ENCODE peak calls at places on chromosomes 7 and 10, in seven cellular contexts. U is SK-N-SH, L is K562, F is HCT116, A is HepG2, V is H1, Z is GM12878. E is an unnamed sample.

GRCh38 chr7:14717169-14717568 is 185.4 kb downstream of the DGKB start:
- DNase-seq in V (no peak), U (no peak), A (no peak), F (no peak), L (no peak), Z (no peak), E (no peak)

GRCh38 chr10:91034042-91034441 is 113.2 kb upstream of the ANKRD1 start:
- DNase-seq in U (peak), A (no peak), V (no peak), Z (no peak), F (no peak), L (no peak), E (no peak)

GRCh38 chr10:77304192-77304591 is 333.4 kb downstream of the KCNMA1 start:
- DNase-seq in L (no peak), V (no peak), U (no peak), Z (no peak), F (no peak), A (no peak), E (no peak)

GRCh38 chr7:151233111-151233701 is 923 bp downstream of the CHPF2 start:
- DNase-seq in U (peak), A (peak), F (no peak), Z (no peak), V (no peak), L (peak), E (no peak)

GRCh38 chr10:53619678-53620077 is 847.1 kb upstream of the MBL2 start:
- DNase-seq in V (no peak), L (no peak), Z (no peak), A (peak), F (no peak), U (no peak), E (no peak)

GRCh38 chr10:129970404-129971364 is 6.6 kb upstream of the EBF3 start:
- DNase-seq in L (no peak), A (no peak), V (no peak), Z (no peak), F (no peak), U (peak), E (no peak)

GRCh38 chr10:51523440-51523839 is 176.0 kb downstream of the CSTF2T start:
- DNase-seq in F (no peak), U (no peak), A (no peak), V (no peak), Z (no peak), L (no peak), E (no peak)

GRCh38 chr7:36781011-36781738 is 56.9 kb upstream of the AOAH start:
- DNase-seq in V (no peak), U (no peak), F (no peak), A (peak), L (no peak), Z (no peak), E (no peak)

GRCh38 chr7:144738708-144739314 is 97.0 kb downstream of the TPK1 start:
- DNase-seq in A (peak), Z (no peak), F (peak), L (peak), V (no peak), U (peak), E (peak)

GRCh38 chr10:76631054-76631453 is 1006.6 kb downstream of the KCNMA1 start:
- DNase-seq in L (no peak), U (no peak), F (no peak), Z (no peak), A (no peak), V (no peak), E (no peak)

GRCh38 chr10:44395902-44396670 is 11.2 kb upstream of the CXCL12 start:
- DNase-seq in L (no peak), V (no peak), Z (no peak), F (no peak), A (no peak), U (no peak), E (no peak)

GRCh38 chr7:134890246-134891240 is 95.8 kb upstream of the AGBL3 start:
- DNase-seq in U (peak), V (no peak), Z (no peak), L (no peak), A (peak), F (no peak), E (no peak)

GRCh38 chr7:110010379-110010778 is 1080.5 kb upstream of the LRRN3 start:
- DNase-seq in F (no peak), L (no peak), Z (no peak), V (no peak), A (peak), U (no peak), E (no peak)

GRCh38 chr10:56551037-56551436 is 190.0 kb upstream of the ZWINT start:
- DNase-seq in Z (no peak), F (no peak), L (no peak), U (no peak), V (no peak), A (peak), E (no peak)

GRCh38 chr7:72161534-72161933 is 250.6 kb downstream of the CALN1 start:
- DNase-seq in F (no peak), L (no peak), A (no peak), Z (no peak), V (peak), U (no peak), E (no peak)

GRCh38 chr10:128534686-128535085 is 408.5 kb upstream of the MKI67 start:
- DNase-seq in F (no peak), U (no peak), L (no peak), Z (no peak), A (no peak), V (no peak), E (no peak)

GRCh38 chr7:36303202-36304098 is 86.2 kb upstream of the ANLN start:
- DNase-seq in L (no peak), F (peak), A (peak), U (peak), Z (no peak), V (no peak), E (no peak)

GRCh38 chr10:69348824-69349541 is 67.7 kb downstream of the TACR2 start:
- DNase-seq in V (no peak), Z (no peak), L (no peak), U (peak), F (no peak), A (no peak), E (no peak)

GRCh38 chr7:42843209-42843800 is 68.6 kb downstream of the C7orf25 start:
- DNase-seq in A (peak), V (no peak), F (peak), U (peak), L (peak), Z (no peak), E (peak)

GRCh38 chr10:44958196-44958896 is 1.3 kb upstream of the RASSF4 start:
- DNase-seq in A (no peak), Z (no peak), F (no peak), U (no peak), L (no peak), V (peak), E (no peak)

GRCh38 chr7:14902589-14902963 is at the start of gene DGKB:
- DNase-seq in A (no peak), V (peak), F (no peak), L (no peak), Z (no peak), U (peak), E (no peak)

GRCh38 chr10:104350146-104350635 is 3.4 kb upstream of the CFAP58 start:
- DNase-seq in A (peak), L (no peak), V (no peak), U (peak), F (peak), Z (peak), E (no peak)

GRCh38 chr10:132062181-132062515 is 3.6 kb upstream of the JAKMIP3 start:
- DNase-seq in F (no peak), A (no peak), V (no peak), U (no peak), Z (no peak), L (no peak), E (no peak)

GRCh38 chr7:27175005-27175625 is 995 bp upstream of the HOXA10 start:
- DNase-seq in Z (no peak), F (no peak), V (peak), L (no peak), A (no peak), U (no peak), E (peak)

GRCh38 chr7:137987968-137988367 is 13.9 kb downstream of the CREB3L2 start:
- DNase-seq in V (no peak), F (no peak), L (no peak), U (no peak), A (no peak), Z (peak), E (no peak)

GRCh38 chr7:100585511-100586265 is at the start of gene LRCH4:
- DNase-seq in F (no peak), L (peak), V (peak), U (peak), Z (no peak), A (no peak), E (peak)

DNA sequence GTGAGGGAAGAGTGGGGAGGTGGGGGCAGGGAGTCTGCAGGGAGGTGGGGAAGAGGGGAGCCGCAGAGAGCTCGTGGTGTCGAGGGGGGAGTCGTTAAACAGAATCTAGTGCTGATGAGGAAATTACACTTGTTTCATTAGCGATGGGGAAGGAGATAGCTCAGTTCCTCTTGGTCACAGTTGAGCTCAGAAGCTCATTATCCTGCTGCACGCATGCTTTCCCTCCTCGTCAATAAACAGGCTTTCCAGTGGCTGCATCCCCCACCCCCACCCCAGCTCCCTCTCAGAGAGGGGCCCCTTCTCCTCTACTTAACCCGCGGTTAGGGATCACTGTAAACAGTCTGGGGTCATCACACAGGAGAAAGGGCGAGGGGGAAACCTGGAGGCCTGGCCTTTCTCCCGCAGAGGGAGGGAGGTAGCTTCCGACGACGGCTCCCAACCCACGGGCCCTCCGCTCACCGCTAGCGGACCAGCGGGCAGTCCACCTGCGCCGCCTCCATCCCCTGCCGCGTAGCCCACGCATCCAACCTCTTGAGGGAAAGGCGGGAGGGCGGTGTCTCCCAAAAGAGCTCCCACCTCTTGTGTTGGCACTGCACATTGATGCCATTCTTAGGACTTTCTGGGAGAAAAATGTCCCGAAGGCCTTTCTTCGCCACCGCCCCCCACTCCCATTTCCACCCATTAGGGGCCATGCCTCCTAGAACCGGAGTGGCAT is 80.7 kb downstream of the PAX2 start:
- DNase-seq in Z (no peak), U (no peak), F (no peak), A (no peak), V (no peak), L (no peak), E (no peak)
- TF ChIP-seq JUND in Z (no peak), U (no peak), F (no peak), A (no peak), V (no peak), L (no peak), E (no peak)

DNA sequence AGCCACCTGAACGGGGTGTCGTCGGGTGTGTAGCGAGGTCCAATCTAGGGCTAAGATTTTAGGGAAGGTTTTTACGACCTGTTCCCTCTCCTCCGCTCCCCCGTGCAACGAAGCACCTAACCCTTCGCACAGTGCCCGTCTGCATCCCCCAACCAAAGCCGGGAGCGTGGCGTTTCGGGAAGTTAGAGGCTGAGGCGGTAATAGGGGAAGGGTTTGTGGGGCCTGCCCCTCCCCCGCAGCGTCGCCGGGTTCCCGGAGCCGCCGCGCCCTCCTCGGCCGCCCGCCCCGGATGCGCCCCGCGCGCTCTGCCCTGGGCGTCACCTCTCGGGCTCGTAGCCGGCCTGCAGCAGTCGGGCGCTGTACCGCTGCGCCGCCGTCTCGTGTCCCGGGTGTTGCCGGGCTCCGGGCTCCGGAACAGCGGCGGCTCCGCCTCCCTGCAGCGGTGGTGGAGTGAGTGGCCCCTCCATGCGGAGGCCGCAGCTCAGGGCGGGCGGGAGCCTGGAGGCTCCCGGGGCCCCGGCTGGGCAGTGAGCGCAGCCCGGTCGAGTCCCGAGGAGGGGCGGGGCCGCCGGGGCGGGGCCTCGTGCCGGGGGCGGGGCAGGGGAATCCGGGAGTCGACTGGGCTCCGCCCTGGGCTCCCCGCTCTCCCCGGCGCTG is at the start of gene IMPDH1:
- DNase-seq in Z (no peak), F (no peak), A (no peak), U (peak), V (peak), L (peak), E (peak)
- TF ChIP-seq JUND in Z (no peak), F (no peak), A (no peak), U (no peak), V (no peak), L (no peak), E (no peak)

GRCh38 chr10:6363516-6363915 is 160.8 kb downstream of the PFKFB3 start:
- DNase-seq in F (no peak), U (no peak), Z (no peak), L (no peak), V (no peak), A (no peak), E (no peak)
- TF ChIP-seq JUND in F (no peak), U (no peak), Z (no peak), L (no peak), V (no peak), A (no peak), E (no peak)

GRCh38 chr10:71075759-71076472 is 136.5 kb upstream of the UNC5B start:
- DNase-seq in V (peak), A (no peak), F (no peak), L (no peak), U (peak), Z (no peak), E (no peak)
- TF ChIP-seq JUND in V (no peak), A (no peak), F (no peak), L (no peak), U (no peak), Z (no peak), E (no peak)

GRCh38 chr10:93124580-93125318 is 51.1 kb downstream of the CYP26A1 start:
- DNase-seq in Z (peak), A (no peak), F (no peak), L (no peak), U (no peak), V (no peak), E (no peak)
- TF ChIP-seq JUND in Z (no peak), A (no peak), F (no peak), L (no peak), U (no peak), V (no peak), E (no peak)

DNA sequence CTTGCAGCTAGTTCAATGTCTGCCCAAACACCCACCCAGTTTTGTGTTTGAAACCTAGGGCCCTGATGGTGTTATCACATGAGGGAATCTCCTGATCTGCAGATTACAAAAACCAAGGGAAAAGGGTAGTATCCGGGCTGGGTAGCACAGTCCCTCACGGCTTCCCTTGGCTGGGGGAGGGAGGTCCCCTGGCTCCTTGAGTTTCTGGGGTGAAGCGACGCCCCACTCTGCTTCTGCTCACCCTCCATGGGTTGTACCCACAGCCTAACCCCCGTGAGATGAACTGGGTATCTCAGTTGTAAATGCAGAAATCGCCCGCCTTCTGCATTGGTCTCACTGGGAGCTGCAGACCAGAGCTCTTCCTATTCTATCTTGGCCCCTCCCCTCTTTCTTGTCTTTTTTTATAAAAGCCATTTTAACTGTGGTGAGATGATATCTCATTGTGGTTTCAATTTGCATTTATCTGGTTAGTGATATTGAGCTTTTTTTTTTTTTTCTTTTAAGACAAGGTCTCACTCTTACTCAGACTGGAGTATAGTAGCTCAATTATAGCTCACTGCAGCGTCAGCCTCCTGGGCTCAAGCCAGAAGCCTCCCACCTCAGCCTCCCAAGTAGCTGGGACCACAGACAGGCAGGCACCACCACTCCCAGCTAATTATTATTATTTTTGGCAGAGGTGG is 87.8 kb downstream of the ABCC2 start:
- DNase-seq in L (no peak), Z (no peak), F (no peak), V (no peak), U (no peak), A (no peak), E (no peak)
- TF ChIP-seq JUND in L (no peak), Z (no peak), F (no peak), V (no peak), U (peak), A (no peak), E (no peak)

DNA sequence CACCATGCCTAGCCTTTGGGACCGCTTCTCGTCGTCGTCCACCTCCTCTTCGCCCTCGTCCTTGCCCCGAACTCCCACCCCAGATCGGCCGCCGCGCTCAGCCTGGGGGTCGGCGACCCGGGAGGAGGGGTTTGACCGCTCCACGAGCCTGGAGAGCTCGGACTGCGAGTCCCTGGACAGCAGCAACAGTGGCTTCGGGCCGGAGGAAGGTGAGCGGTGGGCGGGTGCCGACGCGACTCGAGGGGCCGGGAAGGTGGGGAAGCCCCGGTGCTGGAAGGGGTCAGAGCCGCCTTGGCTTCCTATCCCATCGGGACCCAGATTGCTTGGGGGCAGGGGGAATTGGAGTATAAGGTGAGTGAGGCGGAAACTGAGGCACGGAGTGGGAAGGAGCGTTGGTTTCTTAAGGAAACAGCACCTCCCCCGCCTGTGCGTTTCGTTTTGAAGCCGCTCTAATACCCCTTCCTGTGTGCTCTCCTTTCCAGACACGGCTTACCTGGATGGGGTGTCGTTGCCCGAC is 547 bp downstream of the DDIT4 start:
- DNase-seq in A (no peak), L (peak), U (peak), V (no peak), Z (no peak), F (no peak), E (no peak)
- TF ChIP-seq JUND in A (no peak), L (no peak), U (no peak), V (no peak), Z (no peak), F (no peak), E (no peak)

GRCh38 chr10:119677126-119677525 is 25.9 kb downstream of the BAG3 start:
- DNase-seq in L (no peak), A (no peak), V (no peak), F (no peak), Z (no peak), U (no peak), E (no peak)

GRCh38 chr10:119679480-119679829 is 28.3 kb downstream of the BAG3 start:
- DNase-seq in A (no peak), F (no peak), V (no peak), L (no peak), U (no peak), Z (no peak), E (no peak)

GRCh38 chr10:119680050-119680449 is 28.9 kb downstream of the BAG3 start:
- DNase-seq in U (no peak), Z (no peak), F (peak), V (no peak), L (no peak), A (no peak), E (peak)

GRCh38 chr10:119677904-119678755 is 26.9 kb downstream of the BAG3 start:
- DNase-seq in Z (no peak), A (no peak), U (no peak), V (no peak), L (no peak), F (no peak), E (no peak)

GRCh38 chr10:119680668-119681070 is 29.5 kb downstream of the BAG3 start:
- DNase-seq in V (no peak), F (no peak), A (no peak), U (no peak), L (no peak), Z (no peak), E (no peak)
- TF ChIP-seq JUND in V (no peak), F (no peak), A (no peak), U (no peak), L (no peak), Z (no peak), E (no peak)

DNA sequence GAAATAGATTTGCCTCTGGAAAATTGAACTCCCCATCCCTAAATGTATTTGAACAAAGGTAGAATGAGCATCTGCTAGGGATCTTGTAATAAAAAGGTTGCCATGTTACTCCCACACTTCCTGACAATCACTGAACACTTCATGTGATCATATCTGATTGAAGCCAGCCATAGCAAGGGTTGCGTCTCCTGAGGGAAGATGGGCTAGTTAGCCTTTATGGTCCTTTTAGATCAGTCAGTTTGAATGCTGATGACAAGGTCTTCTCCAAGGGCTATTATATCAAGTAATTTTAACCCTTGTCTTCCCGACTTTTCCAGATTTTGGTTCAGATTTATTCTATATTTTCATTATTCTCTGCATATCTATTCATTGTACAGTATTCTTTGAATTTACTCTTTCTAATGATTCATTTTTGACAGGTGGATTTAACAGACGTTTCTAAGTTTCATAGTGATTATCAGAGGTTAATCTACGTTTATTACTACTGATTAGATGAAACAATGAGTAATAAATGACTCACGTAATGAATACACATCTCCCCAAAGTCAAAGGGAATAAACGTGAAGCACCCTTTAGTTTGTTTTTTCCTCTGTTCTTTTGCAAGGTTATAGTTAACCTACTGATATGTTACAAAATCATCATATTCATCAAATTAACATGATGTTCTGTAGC is 28.1 kb downstream of the CSGALNACT2 start:
- DNase-seq in L (no peak), Z (no peak), F (no peak), U (no peak), V (no peak), A (no peak), E (no peak)
- TF ChIP-seq JUND in L (no peak), Z (no peak), F (no peak), U (peak), V (no peak), A (no peak), E (no peak)

GRCh38 chr10:98087309-98087708 is 47.1 kb upstream of the R3HCC1L start:
- DNase-seq in U (peak), Z (no peak), V (no peak), F (no peak), L (no peak), A (no peak), E (peak)

GRCh38 chr10:98090822-98091221 is 43.6 kb upstream of the R3HCC1L start:
- DNase-seq in Z (no peak), L (no peak), V (no peak), F (no peak), A (no peak), U (no peak), E (no peak)

GRCh38 chr10:98085238-98085637 is 49.2 kb upstream of the R3HCC1L start:
- DNase-seq in Z (no peak), V (no peak), L (no peak), F (no peak), U (no peak), A (no peak), E (no peak)

GRCh38 chr10:98088186-98088971 is 46.1 kb upstream of the R3HCC1L start:
- DNase-seq in A (no peak), Z (no peak), L (no peak), V (no peak), U (no peak), F (no peak), E (no peak)
- TF ChIP-seq JUND in A (no peak), Z (no peak), L (no peak), V (no peak), U (no peak), F (no peak), E (no peak)

E was measured in T47D.